ENCODE peak calls at places on chromosomes 2 and 18, in six cellular contexts. Q, F, X, V, Z and B are unnamed samples.

GRCh38 chr2:168186452-168186851 is 60.9 kb downstream of the STK39 start:
- DNase-seq in Q (no peak), F (no peak), X (no peak), V (no peak), Z (no peak), B (no peak)

GRCh38 chr18:33128581-33128980 is 311.9 kb downstream of the CCDC178 start:
- DNase-seq in Q (no peak), F (peak; percentile 22), X (no peak), V (no peak), Z (no peak), B (no peak)

GRCh38 chr18:75474332-75474731 is 46.8 kb upstream of the SMIM21 start:
- DNase-seq in Q (no peak), F (no peak), X (no peak), V (no peak), Z (no peak), B (no peak)

GRCh38 chr18:52657063-52657462 is 317.1 kb downstream of the DCC start:
- DNase-seq in Q (no peak), F (no peak), X (no peak), V (no peak), Z (no peak), B (no peak)

GRCh38 chr2:204479557-204479956 is 65.7 kb upstream of the PARD3B start:
- DNase-seq in Q (no peak), F (peak; percentile 64), X (no peak), V (peak; percentile 72), Z (no peak), B (no peak)

GRCh38 chr18:78939105-78939504 is 40.5 kb upstream of the SALL3 start:
- DNase-seq in Q (no peak), F (no peak), X (no peak), V (no peak), Z (no peak), B (no peak)

GRCh38 chr2:16247371-16248177 is 307.2 kb downstream of the MYCN start:
- DNase-seq in Q (no peak), F (no peak), X (no peak), V (no peak), Z (no peak), B (no peak)

GRCh38 chr2:123468071-123468470 is 557.0 kb upstream of the CNTNAP5 start:
- DNase-seq in Q (no peak), F (peak; percentile 26), X (no peak), V (no peak), Z (no peak), B (no peak)

GRCh38 chr2:222655406-222655747 is 515 bp downstream of the FARSB start:
- DNase-seq in Q (no peak), F (peak; percentile 39), X (peak; percentile 20), V (no peak), Z (no peak), B (no peak)

GRCh38 chr2:230932556-230933511 is 7.8 kb upstream of the GPR55 start:
- DNase-seq in Q (no peak), F (peak; percentile 87), X (no peak), V (peak; percentile 24), Z (no peak), B (peak; percentile 35)

GRCh38 chr18:58998421-58999203 is 133.9 kb downstream of the ZNF532 start:
- DNase-seq in Q (no peak), F (peak; percentile 91), X (no peak), V (peak; percentile 77), Z (no peak), B (no peak)

GRCh38 chr2:1654696-1655374 is 89.5 kb downstream of the PXDN start:
- DNase-seq in Q (no peak), F (no peak), X (no peak), V (no peak), Z (no peak), B (no peak)

GRCh38 chr2:140442319-140442718 is 1662.1 kb upstream of the NXPH2 start:
- DNase-seq in Q (peak; percentile 5), F (peak; percentile 38), X (peak; percentile 10), V (no peak), Z (no peak), B (no peak)

GRCh38 chr2:128986867-128987268 is 668.2 kb upstream of the HS6ST1 start:
- DNase-seq in Q (no peak), F (no peak), X (no peak), V (no peak), Z (no peak), B (no peak)

GRCh38 chr2:175805442-175806114 is 196.5 kb downstream of the LNPK start:
- DNase-seq in Q (no peak), F (no peak), X (peak; percentile 19), V (no peak), Z (no peak), B (no peak)

GRCh38 chr18:48571619-48572384 is 33.0 kb downstream of the CTIF start:
- DNase-seq in Q (no peak), F (peak; percentile 43), X (no peak), V (no peak), Z (no peak), B (no peak)

GRCh38 chr2:54122171-54122935 is 6.9 kb downstream of the ACYP2 start:
- DNase-seq in Q (no peak), F (no peak), X (no peak), V (no peak), Z (no peak), B (no peak)

GRCh38 chr2:174120346-174120745 is 128.0 kb downstream of the OLA1 start:
- DNase-seq in Q (no peak), F (peak; percentile 40), X (peak; percentile 10), V (peak; percentile 61), Z (no peak), B (no peak)

GRCh38 chr18:57209697-57210096 is 62.8 kb downstream of the BOD1L2 start:
- DNase-seq in Q (no peak), F (no peak), X (no peak), V (no peak), Z (no peak), B (no peak)

GRCh38 chr2:167005096-167005495 is 116.8 kb downstream of the XIRP2 start:
- DNase-seq in Q (no peak), F (peak; percentile 37), X (no peak), V (peak; percentile 8), Z (no peak), B (no peak)

GRCh38 chr2:207223051-207223450 is 57.3 kb upstream of the KLF7 start:
- DNase-seq in Q (no peak), F (peak; percentile 78), X (peak; percentile 27), V (peak; percentile 81), Z (no peak), B (no peak)

GRCh38 chr2:124647245-124647644 is 622.2 kb downstream of the CNTNAP5 start:
- DNase-seq in Q (no peak), F (no peak), X (no peak), V (no peak), Z (no peak), B (no peak)

GRCh38 chr2:52613064-52613463 is 1154.5 kb upstream of the CHAC2 start:
- DNase-seq in Q (no peak), F (peak; percentile 2), X (no peak), V (no peak), Z (no peak), B (no peak)

GRCh38 chr18:13217971-13218375 is 587 bp upstream of the LDLRAD4 start:
- DNase-seq in Q (no peak), F (peak; percentile 3), X (no peak), V (no peak), Z (no peak), B (peak; percentile 67)

GRCh38 chr2:186771395-186771794 is 77.5 kb downstream of the FAM171B start:
- DNase-seq in Q (no peak), F (no peak), X (no peak), V (peak; percentile 23), Z (no peak), B (no peak)

GRCh38 chr2:36663851-36664715 is 32.4 kb upstream of the VIT start:
- DNase-seq in Q (peak; percentile 58), F (peak; percentile 90), X (peak; percentile 58), V (peak; percentile 81), Z (no peak), B (no peak)